ENCODE peak calls at places on chromosomes 2 and 18, in nine cellular contexts. G is A549; F is body of pancreas; J is CD8-positive, alpha-beta T cell; K is right cardiac atrium; I is pancreas; S is lower lobe of right lung; H is activated CD8-positive, alpha-beta T cell treated with anti-CD3 and anti-CD28 coated beads, Interleukin-2, amount 10 ng/mL, durations not matched to agents 7 days and 5 days; Q is sciatic nerve. O is an unnamed sample.

GRCh38 chr18:24195296-24196053 is 56.6 kb downstream of the CABYR start:
- ATAC-seq in Q (no peak), S (no peak), F (no peak), J (no peak), H (no peak), G (no peak), K (no peak), I (no peak), O (no peak)

GRCh38 chr2:152468832-152469692 is 134.1 kb downstream of the FMNL2 start:
- ATAC-seq in Q (no peak), J (no peak), K (peak), I (peak), F (no peak), H (no peak), S (peak), G (peak), O (no peak)

GRCh38 chr2:204004912-204005311 is 68.3 kb downstream of the ICOS start:
- ATAC-seq in K (no peak), J (no peak), S (no peak), H (no peak), G (no peak), F (no peak), I (no peak), Q (no peak), O (peak)

GRCh38 chr2:224922142-224922727 is 120.0 kb downstream of the DOCK10 start:
- ATAC-seq in J (no peak), K (no peak), S (peak), F (no peak), H (peak), Q (peak), I (peak), G (peak), O (no peak)

GRCh38 chr2:20815216-20815615 is 7.7 kb downstream of the LDAH start:
- ATAC-seq in S (no peak), H (no peak), F (no peak), J (no peak), Q (no peak), G (no peak), I (no peak), K (no peak), O (no peak)

GRCh38 chr2:46793423-46794416 is 121.9 kb downstream of the MCFD2 start:
- ATAC-seq in F (peak), H (no peak), I (peak), J (no peak), Q (no peak), K (no peak), G (no peak), S (peak), O (no peak)

GRCh38 chr2:218540015-218540414 is 28.1 kb downstream of the USP37 start:
- ATAC-seq in Q (no peak), S (no peak), G (no peak), H (no peak), J (no peak), F (no peak), I (no peak), K (no peak), O (no peak)

GRCh38 chr2:146931109-146931508 is 913.7 kb upstream of the ACVR2A start:
- ATAC-seq in Q (no peak), K (no peak), I (no peak), G (peak), H (no peak), F (no peak), J (no peak), S (no peak), O (no peak)

GRCh38 chr2:46076251-46076650 is 221.0 kb upstream of the EPAS1 start:
- ATAC-seq in K (no peak), G (no peak), F (no peak), S (no peak), J (no peak), I (no peak), Q (no peak), H (no peak), O (no peak)

GRCh38 chr2:98454500-98455235 is 10.0 kb downstream of the INPP4A start:
- ATAC-seq in S (peak), Q (peak), J (peak), F (no peak), I (peak), G (peak), H (peak), K (peak), O (peak)

GRCh38 chr2:37802899-37803379 is 122.1 kb upstream of the RMDN2 start:
- ATAC-seq in H (no peak), J (no peak), I (peak), G (peak), S (peak), Q (no peak), K (no peak), F (no peak), O (no peak)

O was measured in activated T-helper 17 cell treated with anti-CD3 and anti-CD28 coated beads, Interleukin-2, amount 50 U/mL, for 72 hours.